ENCODE peak calls at places on chromosome 9, in six cellular contexts. One of them, this sample, is unnamed.

GRCh38 chr9:87667164-87667738 is 58.7 kb upstream of the CTSL start:
- DNase-seq in HepG2: peak; percentile 50
- DNase-seq in K562: peak; percentile 42
- DNase-seq in endothelial cell of umbilical vein: peak; percentile 32
- DNase-seq in H1: no peak
- DNase-seq in GM12878: no peak
- DNase-seq in this sample: peak; percentile 23

GRCh38 chr9:87500491-87500890 is 2.8 kb downstream of the DAPK1 start:
- DNase-seq in HepG2: no peak
- DNase-seq in K562: no peak
- DNase-seq in endothelial cell of umbilical vein: peak; percentile 54
- DNase-seq in H1: no peak
- DNase-seq in GM12878: no peak
- DNase-seq in this sample: no peak

GRCh38 chr9:117718701-117719100 is 14.5 kb downstream of the TLR4 start:
- DNase-seq in HepG2: no peak
- DNase-seq in K562: no peak
- DNase-seq in endothelial cell of umbilical vein: no peak
- DNase-seq in H1: no peak
- DNase-seq in GM12878: no peak
- DNase-seq in this sample: no peak

GRCh38 chr9:126360073-126360472 is 33.4 kb downstream of the MVB12B start:
- DNase-seq in HepG2: no peak
- DNase-seq in K562: no peak
- DNase-seq in endothelial cell of umbilical vein: no peak
- DNase-seq in H1: no peak
- DNase-seq in GM12878: no peak
- DNase-seq in this sample: no peak

GRCh38 chr9:89667730-89668129 is 62.9 kb downstream of the GADD45G start:
- DNase-seq in HepG2: no peak
- DNase-seq in K562: no peak
- DNase-seq in endothelial cell of umbilical vein: no peak
- DNase-seq in H1: no peak
- DNase-seq in GM12878: no peak
- DNase-seq in this sample: no peak

GRCh38 chr9:86987900-86988299 is 40.6 kb upstream of the GAS1 start:
- DNase-seq in HepG2: no peak
- DNase-seq in K562: no peak
- DNase-seq in endothelial cell of umbilical vein: no peak
- DNase-seq in H1: no peak
- DNase-seq in GM12878: no peak
- DNase-seq in this sample: no peak

GRCh38 chr9:95788486-95789110 is 86.9 kb upstream of the ERCC6L2 start:
- DNase-seq in HepG2: no peak
- DNase-seq in K562: no peak
- DNase-seq in endothelial cell of umbilical vein: no peak
- DNase-seq in H1: no peak
- DNase-seq in GM12878: no peak
- DNase-seq in this sample: no peak

GRCh38 chr9:108142504-108143201 is 653.1 kb upstream of the KLF4 start:
- DNase-seq in HepG2: no peak
- DNase-seq in K562: no peak
- DNase-seq in endothelial cell of umbilical vein: peak; percentile 89
- DNase-seq in H1: no peak
- DNase-seq in GM12878: no peak
- DNase-seq in this sample: no peak

GRCh38 chr9:14336244-14336643 is 22.3 kb upstream of the NFIB start:
- DNase-seq in HepG2: no peak
- DNase-seq in K562: no peak
- DNase-seq in endothelial cell of umbilical vein: no peak
- DNase-seq in H1: no peak
- DNase-seq in GM12878: no peak
- DNase-seq in this sample: no peak

GRCh38 chr9:79210541-79211243 is 361.1 kb upstream of the TLE4 start:
- DNase-seq in HepG2: no peak
- DNase-seq in K562: no peak
- DNase-seq in endothelial cell of umbilical vein: no peak
- DNase-seq in H1: no peak
- DNase-seq in GM12878: no peak
- DNase-seq in this sample: no peak

GRCh38 chr9:70852711-70853240 is 268.6 kb downstream of the TRPM3 start:
- DNase-seq in HepG2: no peak
- DNase-seq in K562: no peak
- DNase-seq in endothelial cell of umbilical vein: no peak
- DNase-seq in H1: no peak
- DNase-seq in GM12878: no peak
- DNase-seq in this sample: no peak

GRCh38 chr9:95815153-95815552 is 60.3 kb upstream of the ERCC6L2 start:
- DNase-seq in HepG2: no peak
- DNase-seq in K562: peak; percentile 50
- DNase-seq in endothelial cell of umbilical vein: no peak
- DNase-seq in H1: no peak
- DNase-seq in GM12878: no peak
- DNase-seq in this sample: no peak

GRCh38 chr9:85004818-85005413 is 335.4 kb downstream of the NTRK2 start:
- DNase-seq in HepG2: no peak
- DNase-seq in K562: no peak
- DNase-seq in endothelial cell of umbilical vein: no peak
- DNase-seq in H1: no peak
- DNase-seq in GM12878: peak; percentile 21
- DNase-seq in this sample: no peak

GRCh38 chr9:126443144-126443543 is 116.5 kb downstream of the MVB12B start:
- DNase-seq in HepG2: no peak
- DNase-seq in K562: no peak
- DNase-seq in endothelial cell of umbilical vein: no peak
- DNase-seq in H1: no peak
- DNase-seq in GM12878: no peak
- DNase-seq in this sample: no peak

GRCh38 chr9:8857330-8858249 is 1058.0 kb upstream of the DMAC1 start:
- DNase-seq in HepG2: no peak
- DNase-seq in K562: no peak
- DNase-seq in endothelial cell of umbilical vein: peak; percentile 21
- DNase-seq in H1: peak; percentile 29
- DNase-seq in GM12878: no peak
- DNase-seq in this sample: no peak

GRCh38 chr9:93298498-93299417 is 114.8 kb downstream of the WNK2 start:
- DNase-seq in HepG2: peak; percentile 86
- DNase-seq in K562: no peak
- DNase-seq in endothelial cell of umbilical vein: no peak
- DNase-seq in H1: no peak
- DNase-seq in GM12878: no peak
- DNase-seq in this sample: no peak

GRCh38 chr9:127222388-127223095 is 42.0 kb upstream of the GARNL3 start:
- DNase-seq in HepG2: no peak
- DNase-seq in K562: no peak
- DNase-seq in endothelial cell of umbilical vein: no peak
- DNase-seq in H1: no peak
- DNase-seq in GM12878: no peak
- DNase-seq in this sample: no peak

GRCh38 chr9:91256235-91256634 is 105.5 kb downstream of the AUH start:
- DNase-seq in HepG2: no peak
- DNase-seq in K562: no peak
- DNase-seq in endothelial cell of umbilical vein: no peak
- DNase-seq in H1: no peak
- DNase-seq in GM12878: no peak
- DNase-seq in this sample: no peak

GRCh38 chr9:81312346-81312745 is 377.0 kb downstream of the TLE1 start:
- DNase-seq in HepG2: no peak
- DNase-seq in K562: no peak
- DNase-seq in endothelial cell of umbilical vein: peak; percentile 32
- DNase-seq in H1: no peak
- DNase-seq in GM12878: no peak
- DNase-seq in this sample: no peak

GRCh38 chr9:98118640-98119601 is at the start of gene TRIM14:
- DNase-seq in HepG2: peak; percentile 69
- DNase-seq in K562: peak; percentile 83
- DNase-seq in endothelial cell of umbilical vein: peak; percentile 57
- DNase-seq in H1: peak; percentile 53
- DNase-seq in GM12878: no peak
- DNase-seq in this sample: peak; percentile 18

GRCh38 chr9:16848189-16848588 is 22.3 kb downstream of the BNC2 start:
- DNase-seq in HepG2: no peak
- DNase-seq in K562: no peak
- DNase-seq in endothelial cell of umbilical vein: no peak
- DNase-seq in H1: no peak
- DNase-seq in GM12878: no peak
- DNase-seq in this sample: no peak

GRCh38 chr9:19788614-19789271 is at the start of gene SLC24A2:
- DNase-seq in HepG2: no peak
- DNase-seq in K562: no peak
- DNase-seq in endothelial cell of umbilical vein: no peak
- DNase-seq in H1: no peak
- DNase-seq in GM12878: no peak
- DNase-seq in this sample: no peak

GRCh38 chr9:133916159-133916541 is 76.0 kb downstream of the VAV2 start:
- DNase-seq in HepG2: no peak
- DNase-seq in K562: no peak
- DNase-seq in endothelial cell of umbilical vein: no peak
- DNase-seq in H1: no peak
- DNase-seq in GM12878: no peak
- DNase-seq in this sample: no peak

GRCh38 chr9:89943309-89943708 is 338.5 kb downstream of the GADD45G start:
- DNase-seq in HepG2: no peak
- DNase-seq in K562: no peak
- DNase-seq in endothelial cell of umbilical vein: no peak
- DNase-seq in H1: no peak
- DNase-seq in GM12878: no peak
- DNase-seq in this sample: no peak

DNA sequence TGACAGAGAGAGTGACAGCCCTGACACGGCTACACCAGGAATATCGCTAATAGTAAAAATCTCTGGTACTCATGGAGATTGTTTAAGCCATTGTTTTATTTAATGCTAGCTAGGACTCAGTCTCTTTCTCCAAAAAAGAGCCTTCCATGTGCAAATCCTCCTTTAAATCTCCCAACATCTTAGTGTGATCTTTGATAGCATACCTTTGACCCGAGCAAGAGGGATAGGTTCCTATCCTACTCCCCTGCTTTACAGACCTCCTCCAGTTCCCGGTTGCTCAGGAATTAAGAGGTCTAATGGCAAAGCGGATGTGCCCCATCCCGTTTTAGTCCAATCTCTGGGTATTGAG is 663 bp upstream of the FRMD3 start:
- DNase-seq in HepG2: no peak
- DNase-seq in K562: no peak
- DNase-seq in endothelial cell of umbilical vein: no peak
- DNase-seq in H1: no peak
- DNase-seq in GM12878: no peak
- DNase-seq in this sample: no peak
- TF ChIP-seq EZH2 in HepG2: no peak
- TF ChIP-seq EZH2 in K562: no peak
- TF ChIP-seq EZH2 in endothelial cell of umbilical vein: no peak
- TF ChIP-seq EZH2 in H1: no peak
- TF ChIP-seq EZH2 in GM12878: no peak
- TF ChIP-seq EZH2 in this sample: no peak

GRCh38 chr9:123354806-123355508 is 1.0 kb upstream of the CRB2 start:
- DNase-seq in HepG2: no peak
- DNase-seq in K562: no peak
- DNase-seq in endothelial cell of umbilical vein: no peak
- DNase-seq in H1: no peak
- DNase-seq in GM12878: no peak
- DNase-seq in this sample: no peak
- TF ChIP-seq MAX in HepG2: no peak
- TF ChIP-seq MAX in K562: no peak
- TF ChIP-seq MAX in endothelial cell of umbilical vein: no peak
- TF ChIP-seq MAX in H1: no peak
- TF ChIP-seq MAX in GM12878: no peak
- TF ChIP-seq MAX in this sample: no peak

DNA sequence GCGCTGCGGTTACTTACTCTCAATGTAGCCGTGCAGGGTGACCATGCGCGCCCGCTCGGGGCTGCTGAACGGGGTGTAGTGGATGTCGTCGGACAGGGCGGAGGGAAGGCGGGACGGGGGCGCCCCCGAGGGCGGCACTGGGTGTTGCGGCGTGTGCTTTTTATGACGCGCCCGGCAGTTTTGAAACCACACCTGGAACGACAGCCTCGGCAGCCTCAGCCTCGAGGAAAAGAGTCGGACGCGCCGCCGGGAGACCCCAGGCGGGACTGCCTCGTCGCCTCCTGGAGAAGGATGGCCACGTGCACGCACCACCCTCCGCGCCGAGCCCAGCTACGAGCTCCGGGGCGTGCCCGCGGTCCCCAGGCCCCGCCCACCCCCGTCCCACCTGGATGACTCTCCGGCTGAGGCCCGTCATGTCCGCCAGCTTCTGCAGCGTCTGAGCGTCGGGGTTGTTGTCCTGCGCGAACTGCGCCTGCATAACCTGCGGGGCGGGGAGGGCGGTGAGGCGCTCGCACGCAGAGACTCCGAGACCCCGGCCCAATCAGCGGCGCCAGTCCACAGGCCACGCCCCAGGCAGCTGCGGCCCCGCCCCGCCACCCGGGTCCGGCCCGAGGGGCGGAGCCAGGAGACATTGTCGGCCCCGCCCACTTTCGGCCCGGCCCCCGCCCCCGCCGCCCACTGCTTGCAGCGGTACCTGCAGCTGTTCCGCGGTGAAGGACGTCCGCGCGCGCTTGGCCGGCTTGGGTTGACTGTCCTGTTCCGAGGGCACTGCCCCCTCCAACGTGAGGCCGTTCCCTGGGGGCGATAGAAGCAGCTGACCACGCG is 15.0 kb downstream of the LHX6 start:
- DNase-seq in HepG2: peak; percentile 83
- DNase-seq in K562: peak; percentile 96
- DNase-seq in endothelial cell of umbilical vein: no peak
- DNase-seq in H1: peak; percentile 87
- DNase-seq in GM12878: no peak
- DNase-seq in this sample: peak; percentile 57
- TF ChIP-seq EZH2 in HepG2: no peak
- TF ChIP-seq EZH2 in K562: no peak
- TF ChIP-seq EZH2 in endothelial cell of umbilical vein: no peak
- TF ChIP-seq EZH2 in H1: peak; percentile 28
- TF ChIP-seq EZH2 in GM12878: no peak
- TF ChIP-seq EZH2 in this sample: no peak

DNA sequence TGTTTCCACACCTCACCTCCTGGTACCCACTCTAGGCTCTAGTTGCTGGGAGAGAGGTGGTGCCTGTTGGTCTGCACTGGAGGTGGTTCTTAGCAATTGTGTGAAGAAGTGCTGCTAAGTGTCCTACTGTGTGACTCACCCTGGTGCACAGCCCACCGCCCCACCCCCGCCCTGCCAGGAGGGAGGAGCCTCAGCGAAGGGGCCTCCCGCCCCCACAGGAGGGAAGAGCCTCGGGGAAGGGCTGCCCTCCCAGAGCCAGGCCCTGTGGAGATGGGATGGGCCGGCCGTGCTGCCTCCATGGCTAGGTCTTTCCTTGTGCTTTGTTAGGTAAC is 105.3 kb downstream of the EHMT1 start:
- DNase-seq in HepG2: no peak
- DNase-seq in K562: peak; percentile 40
- DNase-seq in endothelial cell of umbilical vein: no peak
- DNase-seq in H1: peak; percentile 61
- DNase-seq in GM12878: no peak
- DNase-seq in this sample: no peak
- TF ChIP-seq MAX in HepG2: no peak
- TF ChIP-seq MAX in K562: no peak
- TF ChIP-seq MAX in endothelial cell of umbilical vein: no peak
- TF ChIP-seq MAX in H1: no peak
- TF ChIP-seq MAX in GM12878: no peak
- TF ChIP-seq MAX in this sample: no peak

GRCh38 chr9:130660683-130661460 is 3.5 kb upstream of the PRDM12 start:
- DNase-seq in HepG2: no peak
- DNase-seq in K562: no peak
- DNase-seq in endothelial cell of umbilical vein: no peak
- DNase-seq in H1: no peak
- DNase-seq in GM12878: no peak
- DNase-seq in this sample: no peak
- TF ChIP-seq EZH2 in HepG2: no peak
- TF ChIP-seq EZH2 in K562: no peak
- TF ChIP-seq EZH2 in endothelial cell of umbilical vein: peak; percentile 98
- TF ChIP-seq EZH2 in H1: peak; percentile 59
- TF ChIP-seq EZH2 in GM12878: no peak
- TF ChIP-seq EZH2 in this sample: no peak

This sample was measured in HCT116.